ENCODE peak calls at places on chromosomes 3 and 15, in nine cellular contexts. D is lower lobe of right lung; U is fibroblast of pulmonary artery; V is left ventricle myocardium inferior; S is AG04450; F is kidney epithelial cell; M is CD8-positive, alpha-beta memory T cell; J is fibroblast of mammary gland; T is Panc1. Z is an unnamed sample.
A peak's percentile ranks its signal among the peaks of the same experiment; 100 is the strongest.

GRCh38 chr3:10992017-10992945 is at the start of gene SLC6A1:
- DNase-seq in F (no peak), M (no peak), V (no peak), U (no peak), T (no peak), J (no peak), D (no peak), S (no peak), Z (no peak)

GRCh38 chr3:14524311-14524711 is 15.8 kb downstream of the GRIP2 start:
- DNase-seq in M (no peak), F (no peak), T (no peak), J (peak; percentile 22), U (no peak), V (peak; percentile 74), S (no peak), D (peak; percentile 43), Z (no peak)

GRCh38 chr3:65439641-65440040 is 599.1 kb downstream of the MAGI1 start:
- DNase-seq in J (peak; percentile 61), M (no peak), F (peak; percentile 18), S (peak; percentile 49), T (no peak), V (peak; percentile 35), D (peak; percentile 45), U (peak; percentile 71), Z (no peak)

GRCh38 chr15:90750186-90750585 is 33.0 kb downstream of the BLM start:
- DNase-seq in S (no peak), F (no peak), J (no peak), D (no peak), U (no peak), V (no peak), T (no peak), M (no peak), Z (no peak)

GRCh38 chr3:143538577-143538981 is 309.7 kb downstream of the SLC9A9 start:
- DNase-seq in T (no peak), M (no peak), J (peak; percentile 97), F (no peak), U (peak; percentile 69), D (no peak), S (no peak), V (no peak), Z (no peak)

GRCh38 chr15:99911824-99912223 is 178.6 kb upstream of the LYSMD4 start:
- DNase-seq in J (peak; percentile 21), U (peak; percentile 58), V (no peak), S (no peak), T (no peak), F (no peak), M (no peak), D (no peak), Z (no peak)

GRCh38 chr15:90018216-90018831 is 17.2 kb downstream of the ZNF710 start:
- DNase-seq in M (no peak), U (no peak), T (no peak), F (no peak), S (no peak), J (no peak), V (no peak), D (no peak), Z (no peak)

GRCh38 chr3:51282931-51283330 is 102.2 kb upstream of the MANF start:
- DNase-seq in F (no peak), M (no peak), J (no peak), S (peak; percentile 15), T (no peak), D (no peak), V (no peak), U (no peak), Z (no peak)

GRCh38 chr3:132690040-132690439 is 29.9 kb downstream of the UBA5 start:
- DNase-seq in M (no peak), U (no peak), F (no peak), J (no peak), D (no peak), V (no peak), T (no peak), S (no peak), Z (no peak)

GRCh38 chr15:53457479-53457878 is 302.0 kb downstream of the WDR72 start:
- DNase-seq in S (no peak), U (no peak), J (no peak), V (no peak), D (no peak), T (no peak), M (no peak), F (no peak), Z (no peak)

GRCh38 chr3:177875786-177876476 is 660.3 kb upstream of the KCNMB2 start:
- DNase-seq in T (no peak), D (no peak), F (no peak), U (no peak), M (no peak), J (peak; percentile 41), S (no peak), V (no peak), Z (no peak)

GRCh38 chr15:25717116-25717755 is 145.9 kb downstream of the ATP10A start:
- DNase-seq in T (no peak), V (no peak), D (no peak), S (no peak), U (peak; percentile 28), M (no peak), J (no peak), F (no peak), Z (no peak)

GRCh38 chr3:187832202-187832601 is 86.9 kb upstream of the BCL6 start:
- DNase-seq in J (no peak), M (no peak), S (no peak), D (no peak), F (no peak), T (no peak), U (no peak), V (no peak), Z (no peak)

GRCh38 chr3:57961828-57962447 is 46.3 kb upstream of the FLNB start:
- DNase-seq in S (no peak), F (no peak), M (no peak), D (no peak), J (peak; percentile 67), U (peak; percentile 73), V (no peak), T (no peak), Z (no peak)

GRCh38 chr3:123284399-123285010 is 82.8 kb downstream of the SEC22A start:
- DNase-seq in D (no peak), T (no peak), U (no peak), S (no peak), F (no peak), V (peak; percentile 45), J (no peak), M (no peak), Z (no peak)

GRCh38 chr3:10601131-10601856 is 95.9 kb upstream of the ATP2B2 start:
- DNase-seq in S (no peak), T (no peak), J (no peak), F (no peak), U (no peak), D (no peak), V (no peak), M (no peak), Z (no peak)

GRCh38 chr3:88991496-88991895 is 115.9 kb upstream of the EPHA3 start:
- DNase-seq in T (no peak), M (no peak), U (no peak), S (no peak), D (no peak), V (no peak), J (no peak), F (peak; percentile 5), Z (no peak)
- H3K4me3 ChIP-seq in T (no peak overlapping the region), M (no peak overlapping the region), U (no peak overlapping the region), S (no peak overlapping the region), D (no peak overlapping the region), V (no peak overlapping the region), J (no peak overlapping the region), F (no peak overlapping the region), Z (no peak overlapping the region)

GRCh38 chr3:25673738-25674298 is 9.1 kb upstream of the TOP2B start:
- DNase-seq in S (no peak), V (no peak), M (no peak), F (no peak), T (no peak), U (no peak), J (no peak), D (no peak), Z (no peak)
- H3K4me3 ChIP-seq in S (no peak overlapping the region), V (no peak overlapping the region), M (no peak overlapping the region), F (no peak overlapping the region), T (no peak overlapping the region), U (no peak overlapping the region), J (no peak overlapping the region), D (no peak overlapping the region), Z (no peak overlapping the region)

GRCh38 chr15:36332896-36333295 is 246.5 kb upstream of the CDIN1 start:
- DNase-seq in M (no peak), F (no peak), T (no peak), D (no peak), J (no peak), U (no peak), V (no peak), S (no peak), Z (no peak)

GRCh38 chr15:36332301-36332700 is 247.1 kb upstream of the CDIN1 start:
- DNase-seq in S (no peak), J (peak; percentile 19), V (no peak), F (no peak), U (peak; percentile 24), T (no peak), D (no peak), M (no peak), Z (no peak)

GRCh38 chr15:36329592-36329991 is 249.8 kb upstream of the CDIN1 start:
- DNase-seq in M (no peak), T (no peak), U (no peak), S (no peak), D (no peak), V (no peak), J (no peak), F (no peak), Z (no peak)

GRCh38 chr15:36330598-36330997 is 248.8 kb upstream of the CDIN1 start:
- DNase-seq in J (no peak), V (no peak), S (no peak), D (no peak), F (no peak), M (no peak), T (no peak), U (no peak), Z (no peak)

DNA sequence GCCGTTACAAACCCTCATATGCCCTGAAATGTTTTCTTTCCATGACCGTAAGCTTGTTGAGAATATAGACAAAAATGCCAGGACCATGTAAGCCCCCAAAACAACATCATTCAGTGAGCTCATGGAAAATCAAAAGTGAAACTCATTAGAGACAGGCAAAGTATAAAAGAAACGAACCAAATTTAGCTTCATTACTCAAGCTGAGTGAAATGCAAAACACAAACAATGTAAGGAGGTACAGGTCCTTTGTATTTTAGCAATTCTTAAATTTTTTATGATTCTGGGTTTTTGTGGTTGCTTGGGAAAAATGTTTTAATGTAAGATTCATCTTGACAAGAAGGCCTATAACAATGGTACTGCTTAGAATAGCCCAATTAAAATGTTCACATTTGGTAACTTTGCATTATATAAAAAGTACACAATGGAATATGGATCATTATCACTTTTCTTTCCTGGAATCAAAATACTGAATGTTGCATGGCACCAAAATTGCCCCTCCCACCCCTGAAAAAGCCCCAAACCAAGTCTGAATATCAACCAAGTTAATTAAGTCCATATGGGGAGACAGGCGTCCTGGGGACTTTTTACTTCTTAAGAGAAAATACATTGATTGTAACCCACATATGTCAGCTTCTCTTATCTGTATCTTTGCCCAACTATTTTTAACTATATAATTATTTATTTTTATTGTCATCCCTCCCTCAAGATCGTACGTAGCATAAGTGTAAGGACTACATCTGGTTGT is 247.7 kb upstream of the CDIN1 start:
- DNase-seq in U (peak; percentile 27), M (no peak), V (no peak), F (no peak), D (no peak), J (peak; percentile 24), T (no peak), S (no peak), Z (no peak)
- H3K4me3 ChIP-seq in U (peak overlapping the region; percentile 24), M (no peak overlapping the region), V (no peak overlapping the region), F (no peak overlapping the region), D (no peak overlapping the region), J (no peak overlapping the region), T (no peak overlapping the region), S (peak overlapping the region; percentile 0), Z (no peak overlapping the region)

GRCh38 chr3:172448661-172449467 is 608 bp upstream of the GHSR start:
- DNase-seq in D (no peak), T (no peak), M (no peak), J (no peak), V (no peak), U (no peak), F (no peak), S (no peak), Z (no peak)
- H3K4me3 ChIP-seq in D (no peak overlapping the region), T (no peak overlapping the region), M (no peak overlapping the region), J (no peak overlapping the region), V (no peak overlapping the region), U (no peak overlapping the region), F (no peak overlapping the region), S (no peak overlapping the region), Z (no peak overlapping the region)